ENCODE peak calls at places on chromosomes 13 and 19, in nine cellular contexts. Q is heart right ventricle, X is AG10803, S is left ventricle myocardium inferior, R is glutamatergic neuron, A is endothelial cell, B is heart left ventricle, K is AG04450, H is AG09319. T is an unnamed sample.

GRCh38 chr13:21395953-21396352 is 63.1 kb downstream of the ZDHHC20 start:
- DNase-seq in B (no peak), X (no peak), R (no peak), Q (no peak), K (no peak), A (no peak), S (no peak), H (no peak), T (no peak)

GRCh38 chr13:37835392-37835791 is 34.2 kb downstream of the TRPC4 start:
- DNase-seq in X (no peak), B (no peak), R (no peak), S (no peak), H (no peak), Q (no peak), A (no peak), K (no peak), T (no peak)

GRCh38 chr13:106818971-106819370 is 251.0 kb upstream of the ARGLU1 start:
- DNase-seq in R (no peak), K (no peak), S (no peak), B (no peak), A (no peak), H (no peak), Q (no peak), X (no peak), T (no peak)

GRCh38 chr19:23410155-23410554 is 14.9 kb upstream of the ZNF91 start:
- DNase-seq in B (no peak), R (no peak), K (no peak), A (no peak), X (no peak), Q (no peak), S (no peak), H (no peak), T (no peak)

GRCh38 chr13:42720116-42720857 is 61.1 kb upstream of the FAM216B start:
- DNase-seq in B (no peak), Q (no peak), R (no peak), X (peak; percentile 95), A (no peak), S (no peak), K (peak; percentile 91), H (peak; percentile 95), T (no peak)

GRCh38 chr19:41307090-41307875 is 2.7 kb upstream of the CCDC97 start:
- DNase-seq in X (no peak), S (no peak), A (no peak), H (no peak), B (no peak), Q (no peak), R (no peak), K (no peak), T (no peak)

GRCh38 chr13:83773961-83774360 is 108.3 kb downstream of the SLITRK1 start:
- DNase-seq in A (no peak), S (no peak), K (no peak), B (no peak), R (no peak), H (no peak), Q (no peak), X (peak; percentile 36), T (no peak)

GRCh38 chr13:80989241-80989640 is 648.3 kb upstream of the SPRY2 start:
- DNase-seq in A (no peak), X (no peak), K (no peak), R (no peak), B (no peak), Q (no peak), S (no peak), H (no peak), T (no peak)

GRCh38 chr13:110520431-110521295 is 40.9 kb downstream of the RAB20 start:
- DNase-seq in B (peak; percentile 75), K (peak; percentile 15), X (peak; percentile 86), A (no peak), H (peak; percentile 43), Q (peak; percentile 71), S (peak; percentile 73), R (no peak), T (no peak)

GRCh38 chr13:98386632-98387031 is 190.3 kb downstream of the STK24 start:
- DNase-seq in B (no peak), X (no peak), S (no peak), K (no peak), Q (no peak), A (no peak), R (no peak), H (no peak), T (no peak)

GRCh38 chr13:45105895-45106294 is 14.4 kb upstream of the GTF2F2 start:
- DNase-seq in S (no peak), X (peak; percentile 46), K (peak; percentile 77), B (no peak), R (no peak), H (no peak), Q (no peak), A (no peak), T (no peak)

GRCh38 chr13:80475718-80476117 is 134.8 kb upstream of the SPRY2 start:
- DNase-seq in R (no peak), A (no peak), K (no peak), S (no peak), H (no peak), X (no peak), Q (no peak), B (no peak), T (no peak)

GRCh38 chr13:112580912-112581311 is 7.0 kb downstream of the TUBGCP3 start:
- DNase-seq in Q (no peak), R (no peak), H (no peak), A (no peak), S (no peak), X (no peak), K (no peak), B (no peak), T (no peak)

GRCh38 chr13:66922444-66922843 is 307.7 kb downstream of the PCDH9 start:
- DNase-seq in A (no peak), H (no peak), B (no peak), R (no peak), S (no peak), X (no peak), K (no peak), Q (no peak), T (no peak)

GRCh38 chr13:73060251-73061160 is 1.7 kb downstream of the KLF5 start:
- DNase-seq in S (no peak), B (peak; percentile 29), K (peak; percentile 50), H (peak; percentile 50), Q (peak; percentile 14), A (no peak), X (peak; percentile 79), R (no peak), T (no peak)

GRCh38 chr13:111548301-111548700 is 227.9 kb downstream of the TEX29 start:
- DNase-seq in A (no peak), B (no peak), Q (no peak), S (no peak), H (no peak), K (no peak), X (no peak), R (no peak), T (no peak)

GRCh38 chr19:19064098-19064722 is 416 bp downstream of the SLC25A42 start:
- DNase-seq in K (no peak), S (no peak), B (no peak), X (no peak), R (no peak), H (no peak), Q (no peak), A (peak; percentile 62), T (no peak)

GRCh38 chr13:31046711-31047279 is 114.3 kb downstream of the TEX26 start:
- DNase-seq in R (peak; percentile 34), B (no peak), H (no peak), Q (peak; percentile 28), A (no peak), X (no peak), S (peak; percentile 24), K (no peak), T (no peak)

GRCh38 chr13:31042501-31043165 is 110.2 kb downstream of the TEX26 start:
- DNase-seq in B (no peak), S (no peak), A (no peak), R (peak; percentile 47), K (no peak), X (no peak), Q (no peak), H (no peak), T (no peak)

GRCh38 chr13:31043891-31044657 is 111.6 kb downstream of the TEX26 start:
- DNase-seq in S (peak; percentile 67), K (peak; percentile 57), A (peak; percentile 81), B (peak; percentile 74), Q (peak; percentile 73), H (peak; percentile 49), X (peak; percentile 70), R (peak; percentile 86), T (peak; percentile 84)

GRCh38 chr13:31045621-31046081 is 113.2 kb downstream of the TEX26 start:
- DNase-seq in S (no peak), B (peak; percentile 28), H (peak; percentile 68), A (no peak), K (peak; percentile 86), X (peak; percentile 89), Q (no peak), R (no peak), T (peak; percentile 43)

GRCh38 chr13:31044658-31045620 is 112.5 kb downstream of the TEX26 start:
- DNase-seq in H (no peak), K (no peak), R (no peak), S (no peak), A (no peak), X (no peak), B (no peak), Q (no peak), T (no peak)
- TF ChIP-seq CTCF in H (no peak), K (no peak), R (peak; percentile 10), S (peak; percentile 16), A (peak; percentile 2), X (no peak), B (no peak), Q (no peak), T (no peak)

GRCh38 chr13:28268800-28269223 is 130.5 kb downstream of the PAN3 start:
- DNase-seq in B (no peak), Q (no peak), H (no peak), K (no peak), X (no peak), R (no peak), A (no peak), S (no peak), T (peak; percentile 74)
- TF ChIP-seq CTCF in B (no peak), Q (no peak), H (no peak), K (no peak), X (no peak), R (no peak), A (no peak), S (no peak), T (no peak)

GRCh38 chr13:108662528-108662927 is 33.1 kb downstream of the MYO16 start:
- DNase-seq in R (no peak), B (no peak), Q (no peak), H (no peak), X (no peak), S (no peak), A (no peak), K (no peak), T (no peak)
- TF ChIP-seq CTCF in R (no peak), B (no peak), Q (no peak), H (no peak), X (no peak), S (no peak), A (no peak), K (no peak), T (no peak)

GRCh38 chr13:53250272-53250875 is 221.8 kb downstream of the OLFM4 start:
- DNase-seq in R (no peak), Q (no peak), S (no peak), B (no peak), X (peak; percentile 75), H (peak; percentile 28), A (peak; percentile 37), K (peak; percentile 32), T (peak; percentile 35)
- TF ChIP-seq CTCF in R (peak; percentile 94), Q (peak; percentile 76), S (peak; percentile 81), B (peak; percentile 71), X (peak; percentile 82), H (peak; percentile 72), A (peak; percentile 92), K (peak; percentile 69), T (peak; percentile 77)

GRCh38 chr19:46579286-46579944 is 21.7 kb upstream of the CALM3 start:
- DNase-seq in B (no peak), Q (no peak), H (no peak), A (peak; percentile 73), X (no peak), K (no peak), R (peak; percentile 82), S (no peak), T (no peak)
- TF ChIP-seq CTCF in B (no peak), Q (no peak), H (peak; percentile 26), A (peak; percentile 79), X (no peak), K (peak; percentile 48), R (peak; percentile 83), S (peak; percentile 35), T (peak; percentile 31)

T was measured in GM10248.